ENCODE peak calls at places on chromosomes 4 and X, in eight cellular contexts. D is astrocyte of the spinal cord, C is GM12865, E is suprapubic skin, J is endodermal cell, O is NB4, K is body of pancreas, R is fibroblast of lung. V is an unnamed sample.

GRCh38 chr4:40586034-40586433 is 43.6 kb downstream of the RBM47 start:
- DNase-seq in D (no peak), C (no peak), E (no peak), J (no peak), O (peak; percentile 72), K (no peak), R (no peak), V (no peak)

GRCh38 chr4:80192937-80193336 is 4.4 kb upstream of the PRDM8 start:
- DNase-seq in D (peak; percentile 64), C (no peak), E (no peak), J (no peak), O (no peak), K (no peak), R (peak; percentile 62), V (peak; percentile 60)

GRCh38 chr4:123588631-123589223 is 192.1 kb downstream of the SPRY1 start:
- DNase-seq in D (peak; percentile 82), C (peak; percentile 72), E (no peak), J (no peak), O (peak; percentile 85), K (no peak), R (peak; percentile 42), V (no peak)

GRCh38 chr4:156662921-156663320 is 308.7 kb downstream of the PDGFC start:
- DNase-seq in D (no peak), C (no peak), E (no peak), J (no peak), O (no peak), K (no peak), R (no peak), V (no peak)

GRCh38 chr4:142743071-142743825 is 102.9 kb downstream of the INPP4B start:
- DNase-seq in D (peak; percentile 42), C (no peak), E (no peak), J (no peak), O (no peak), K (no peak), R (peak; percentile 39), V (no peak)

GRCh38 chr4:20925176-20925575 is 224.9 kb downstream of the PACRGL start:
- DNase-seq in D (no peak), C (no peak), E (no peak), J (no peak), O (no peak), K (no peak), R (no peak), V (no peak)

GRCh38 chrX:54481751-54482150 is 14.3 kb downstream of the FGD1 start:
- DNase-seq in D (no peak), C (no peak), E (no peak), J (peak; percentile 72), O (no peak), K (no peak), R (no peak), V (no peak)

GRCh38 chr4:84673475-84674230 is 90.7 kb downstream of the CDS1 start:
- DNase-seq in D (peak; percentile 91), C (no peak), E (no peak), J (no peak), O (no peak), K (no peak), R (peak; percentile 89), V (peak; percentile 60)

GRCh38 chr4:58192217-58192616 is 1082.0 kb upstream of the IGFBP7 start:
- DNase-seq in D (no peak), C (no peak), E (no peak), J (no peak), O (no peak), K (no peak), R (no peak), V (no peak)

GRCh38 chr4:67721770-67722597 is 21.0 kb upstream of the UBA6 start:
- DNase-seq in D (peak; percentile 44), C (no peak), E (no peak), J (peak; percentile 66), O (no peak), K (no peak), R (peak; percentile 26), V (no peak)

GRCh38 chr4:65943076-65943475 is 272.8 kb upstream of the EPHA5 start:
- DNase-seq in D (peak; percentile 81), C (no peak), E (no peak), J (peak; percentile 52), O (no peak), K (no peak), R (no peak), V (no peak)

GRCh38 chrX:112888916-112889315 is 48.3 kb upstream of the AMOT start:
- DNase-seq in D (no peak), C (no peak), E (no peak), J (no peak), O (no peak), K (no peak), R (no peak), V (no peak)

GRCh38 chr4:152408514-152409327 is 127.2 kb downstream of the FBXW7 start:
- DNase-seq in D (peak; percentile 29), C (peak; percentile 45), E (no peak), J (no peak), O (peak; percentile 53), K (no peak), R (peak; percentile 45), V (no peak)

GRCh38 chrX:39767446-39767845 is 330.3 kb downstream of the BCOR start:
- DNase-seq in D (peak; percentile 17), C (no peak), E (no peak), J (no peak), O (no peak), K (no peak), R (peak; percentile 38), V (no peak)

GRCh38 chrX:45630078-45630477 is 429.4 kb upstream of the DIPK2B start:
- DNase-seq in D (no peak), C (no peak), E (no peak), J (no peak), O (no peak), K (no peak), R (no peak), V (no peak)

GRCh38 chr4:154741877-154742851 is 1.6 kb upstream of the LRAT start:
- DNase-seq in D (peak; percentile 36), C (no peak), E (no peak), J (peak; percentile 89), O (no peak), K (no peak), R (peak; percentile 34), V (no peak)

GRCh38 chr4:114146947-114147618 is 167.6 kb upstream of the ARSJ start:
- DNase-seq in D (no peak), C (peak; percentile 79), E (no peak), J (no peak), O (peak; percentile 86), K (no peak), R (no peak), V (no peak)

GRCh38 chr4:5409237-5409636 is 299.1 kb downstream of the EVC2 start:
- DNase-seq in D (no peak), C (no peak), E (no peak), J (no peak), O (no peak), K (no peak), R (no peak), V (no peak)

GRCh38 chr4:40581254-40582140 is 48.2 kb downstream of the RBM47 start:
- DNase-seq in D (no peak), C (no peak), E (no peak), J (no peak), O (no peak), K (no peak), R (no peak), V (no peak)

GRCh38 chrX:77788050-77788449 is 2.0 kb upstream of the ATRX start:
- DNase-seq in D (no peak), C (peak; percentile 51), E (no peak), J (no peak), O (peak; percentile 46), K (peak; percentile 9), R (peak; percentile 44), V (no peak)

GRCh38 chr4:86453044-86453501 is 93.2 kb upstream of the MAPK10 start:
- DNase-seq in D (peak; percentile 54), C (no peak), E (no peak), J (no peak), O (no peak), K (peak; percentile 45), R (peak; percentile 93), V (no peak)

GRCh38 chr4:30769093-30769492 is 48.9 kb downstream of the PCDH7 start:
- DNase-seq in D (no peak), C (no peak), E (no peak), J (peak; percentile 58), O (no peak), K (no peak), R (no peak), V (no peak)

GRCh38 chr4:19689511-19689910 is 562.2 kb upstream of the SLIT2 start:
- DNase-seq in D (peak; percentile 70), C (no peak), E (no peak), J (no peak), O (no peak), K (no peak), R (peak; percentile 47), V (peak; percentile 51)

GRCh38 chr4:41410049-41410448 is 127.9 kb upstream of the LIMCH1 start:
- DNase-seq in D (no peak), C (no peak), E (no peak), J (no peak), O (no peak), K (no peak), R (peak; percentile 22), V (no peak)

GRCh38 chrX:107935200-107935599 is 47.0 kb downstream of the TEX13B start:
- DNase-seq in D (peak; percentile 5), C (no peak), E (no peak), J (no peak), O (no peak), K (no peak), R (peak; percentile 20), V (no peak)

GRCh38 chrX:117196481-117196880 is 733.7 kb upstream of the CT83 start:
- DNase-seq in D (no peak), C (no peak), E (no peak), J (peak; percentile 78), O (no peak), K (no peak), R (no peak), V (no peak)
- H3K4me3 ChIP-seq in D (no peak overlapping the region), C (no peak overlapping the region), E (no peak overlapping the region), J (no peak overlapping the region), O (no peak overlapping the region), K (no peak overlapping the region), R (no peak overlapping the region), V (no peak overlapping the region)

GRCh38 chr4:81468685-81469084 is 3.0 kb downstream of the RASGEF1B start:
- DNase-seq in D (no peak), C (no peak), E (no peak), J (no peak), O (no peak), K (no peak), R (no peak), V (no peak)
- TF ChIP-seq CTCF in D (no peak), C (no peak), E (no peak), J (no peak), O (no peak), K (no peak), R (no peak), V (no peak)

GRCh38 chr4:7830747-7831146 is 108.9 kb downstream of the AFAP1 start:
- DNase-seq in D (no peak), C (no peak), E (no peak), J (no peak), O (no peak), K (no peak), R (no peak), V (no peak)
- H3K4me3 ChIP-seq in D (no peak overlapping the region), C (no peak overlapping the region), E (no peak overlapping the region), J (no peak overlapping the region), O (no peak overlapping the region), K (no peak overlapping the region), R (no peak overlapping the region), V (no peak overlapping the region)

DNA sequence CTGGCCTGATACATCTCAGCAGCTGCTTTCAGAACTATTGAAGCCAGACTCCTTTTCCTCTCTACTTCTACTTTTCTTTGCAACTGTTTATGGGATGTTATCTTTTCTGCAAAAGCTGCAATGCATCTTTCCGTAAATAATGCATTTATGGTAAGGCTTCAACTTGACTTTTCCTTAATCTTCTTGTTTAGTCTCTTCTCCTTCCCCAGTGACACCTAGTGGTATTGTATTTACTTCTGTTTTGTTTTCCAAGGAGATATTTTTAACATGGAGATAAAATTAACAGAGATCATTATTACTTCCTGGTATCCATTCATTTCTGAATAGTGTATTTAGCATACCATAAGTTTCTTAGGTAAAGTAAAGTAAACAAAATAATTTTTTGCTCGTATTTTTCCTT is 1548.8 kb downstream of the PCDH7 start:
- DNase-seq in D (peak; percentile 4), C (no peak), E (no peak), J (no peak), O (no peak), K (no peak), R (peak; percentile 28), V (no peak)
- TF ChIP-seq CTCF in D (peak; percentile 28), C (no peak), E (no peak), J (peak; percentile 42), O (no peak), K (no peak), R (no peak), V (no peak)